ENCODE peak calls at places on chromosomes 7 and 10, in eight cellular contexts. One of them, this sample, is unnamed.

GRCh38 chr7:105429746-105430612 is 41.3 kb upstream of the SRPK2 start:
- DNase-seq in NCI-H460: peak
- DNase-seq in anterior cingulate cortex: no peak
- DNase-seq in heart right ventricle: no peak
- DNase-seq in PC-9: peak
- DNase-seq in CD8-positive, alpha-beta T cell: peak
- DNase-seq in stimulated activated naive CD8-positive, alpha-beta T cell treated with anti-CD3 and anti-CD28 coated beads, Interleukin-15, amount 100 ng/mL, for 72 hours: peak
- DNase-seq in HEK293T: no peak
- DNase-seq in this sample: peak

GRCh38 chr7:7938471-7938870 is 30.1 kb upstream of the GLCCI1 start:
- DNase-seq in CD8-positive, alpha-beta T cell: no peak
- DNase-seq in heart right ventricle: no peak
- DNase-seq in anterior cingulate cortex: no peak
- DNase-seq in NCI-H460: no peak
- DNase-seq in stimulated activated naive CD8-positive, alpha-beta T cell treated with anti-CD3 and anti-CD28 coated beads, Interleukin-15, amount 100 ng/mL, for 72 hours: no peak
- DNase-seq in HEK293T: no peak
- DNase-seq in PC-9: no peak
- DNase-seq in this sample: no peak

GRCh38 chr10:323651-324293 is 188.5 kb downstream of the ZMYND11 start:
- DNase-seq in CD8-positive, alpha-beta T cell: peak
- DNase-seq in anterior cingulate cortex: peak
- DNase-seq in stimulated activated naive CD8-positive, alpha-beta T cell treated with anti-CD3 and anti-CD28 coated beads, Interleukin-15, amount 100 ng/mL, for 72 hours: peak
- DNase-seq in heart right ventricle: peak
- DNase-seq in NCI-H460: peak
- DNase-seq in HEK293T: no peak
- DNase-seq in PC-9: peak
- DNase-seq in this sample: no peak

GRCh38 chr10:83458611-83459010 is 680.7 kb upstream of the GHITM start:
- DNase-seq in stimulated activated naive CD8-positive, alpha-beta T cell treated with anti-CD3 and anti-CD28 coated beads, Interleukin-15, amount 100 ng/mL, for 72 hours: no peak
- DNase-seq in heart right ventricle: no peak
- DNase-seq in NCI-H460: no peak
- DNase-seq in HEK293T: no peak
- DNase-seq in anterior cingulate cortex: no peak
- DNase-seq in PC-9: no peak
- DNase-seq in CD8-positive, alpha-beta T cell: no peak
- DNase-seq in this sample: no peak

GRCh38 chr10:21078410-21079329 is 181.6 kb upstream of the NEBL start:
- DNase-seq in NCI-H460: peak
- DNase-seq in PC-9: peak
- DNase-seq in heart right ventricle: peak
- DNase-seq in anterior cingulate cortex: peak
- DNase-seq in HEK293T: peak
- DNase-seq in CD8-positive, alpha-beta T cell: no peak
- DNase-seq in stimulated activated naive CD8-positive, alpha-beta T cell treated with anti-CD3 and anti-CD28 coated beads, Interleukin-15, amount 100 ng/mL, for 72 hours: no peak
- DNase-seq in this sample: peak

GRCh38 chr7:147279951-147280350 is 1163.3 kb downstream of the CNTNAP2 start:
- DNase-seq in heart right ventricle: no peak
- DNase-seq in NCI-H460: no peak
- DNase-seq in stimulated activated naive CD8-positive, alpha-beta T cell treated with anti-CD3 and anti-CD28 coated beads, Interleukin-15, amount 100 ng/mL, for 72 hours: no peak
- DNase-seq in PC-9: no peak
- DNase-seq in CD8-positive, alpha-beta T cell: no peak
- DNase-seq in anterior cingulate cortex: peak
- DNase-seq in HEK293T: no peak
- DNase-seq in this sample: peak

GRCh38 chr7:37806152-37806551 is 42.2 kb upstream of the NME8 start:
- DNase-seq in HEK293T: no peak
- DNase-seq in heart right ventricle: no peak
- DNase-seq in CD8-positive, alpha-beta T cell: no peak
- DNase-seq in anterior cingulate cortex: no peak
- DNase-seq in PC-9: no peak
- DNase-seq in NCI-H460: no peak
- DNase-seq in stimulated activated naive CD8-positive, alpha-beta T cell treated with anti-CD3 and anti-CD28 coated beads, Interleukin-15, amount 100 ng/mL, for 72 hours: no peak
- DNase-seq in this sample: no peak

GRCh38 chr10:3624367-3624766 is 160.6 kb downstream of the KLF6 start:
- DNase-seq in stimulated activated naive CD8-positive, alpha-beta T cell treated with anti-CD3 and anti-CD28 coated beads, Interleukin-15, amount 100 ng/mL, for 72 hours: no peak
- DNase-seq in anterior cingulate cortex: no peak
- DNase-seq in CD8-positive, alpha-beta T cell: no peak
- DNase-seq in NCI-H460: peak
- DNase-seq in PC-9: peak
- DNase-seq in HEK293T: no peak
- DNase-seq in heart right ventricle: no peak
- DNase-seq in this sample: no peak

GRCh38 chr10:26468291-26468690 is 30.1 kb downstream of the APBB1IP start:
- DNase-seq in HEK293T: no peak
- DNase-seq in heart right ventricle: no peak
- DNase-seq in CD8-positive, alpha-beta T cell: no peak
- DNase-seq in stimulated activated naive CD8-positive, alpha-beta T cell treated with anti-CD3 and anti-CD28 coated beads, Interleukin-15, amount 100 ng/mL, for 72 hours: no peak
- DNase-seq in anterior cingulate cortex: no peak
- DNase-seq in PC-9: no peak
- DNase-seq in NCI-H460: no peak
- DNase-seq in this sample: no peak

GRCh38 chr10:132293416-132294195 is 14.1 kb downstream of the STK32C start:
- DNase-seq in CD8-positive, alpha-beta T cell: no peak
- DNase-seq in heart right ventricle: no peak
- DNase-seq in HEK293T: no peak
- DNase-seq in anterior cingulate cortex: peak
- DNase-seq in NCI-H460: no peak
- DNase-seq in PC-9: no peak
- DNase-seq in stimulated activated naive CD8-positive, alpha-beta T cell treated with anti-CD3 and anti-CD28 coated beads, Interleukin-15, amount 100 ng/mL, for 72 hours: no peak
- DNase-seq in this sample: no peak

GRCh38 chr7:137081694-137082093 is 213.2 kb downstream of the CHRM2 start:
- DNase-seq in NCI-H460: no peak
- DNase-seq in HEK293T: no peak
- DNase-seq in CD8-positive, alpha-beta T cell: no peak
- DNase-seq in anterior cingulate cortex: no peak
- DNase-seq in heart right ventricle: peak
- DNase-seq in PC-9: no peak
- DNase-seq in stimulated activated naive CD8-positive, alpha-beta T cell treated with anti-CD3 and anti-CD28 coated beads, Interleukin-15, amount 100 ng/mL, for 72 hours: no peak
- DNase-seq in this sample: no peak

GRCh38 chr10:52004342-52004949 is 305.1 kb upstream of the CSTF2T start:
- DNase-seq in anterior cingulate cortex: no peak
- DNase-seq in heart right ventricle: no peak
- DNase-seq in NCI-H460: peak
- DNase-seq in CD8-positive, alpha-beta T cell: no peak
- DNase-seq in stimulated activated naive CD8-positive, alpha-beta T cell treated with anti-CD3 and anti-CD28 coated beads, Interleukin-15, amount 100 ng/mL, for 72 hours: no peak
- DNase-seq in HEK293T: peak
- DNase-seq in PC-9: no peak
- DNase-seq in this sample: peak

GRCh38 chr10:29343607-29344038 is 54.8 kb downstream of the LYZL1 start:
- DNase-seq in stimulated activated naive CD8-positive, alpha-beta T cell treated with anti-CD3 and anti-CD28 coated beads, Interleukin-15, amount 100 ng/mL, for 72 hours: no peak
- DNase-seq in PC-9: no peak
- DNase-seq in CD8-positive, alpha-beta T cell: no peak
- DNase-seq in anterior cingulate cortex: no peak
- DNase-seq in HEK293T: no peak
- DNase-seq in heart right ventricle: no peak
- DNase-seq in NCI-H460: no peak
- DNase-seq in this sample: no peak

GRCh38 chr10:12971001-12971788 is 30.3 kb downstream of the CCDC3 start:
- DNase-seq in HEK293T: no peak
- DNase-seq in heart right ventricle: peak
- DNase-seq in PC-9: no peak
- DNase-seq in NCI-H460: no peak
- DNase-seq in CD8-positive, alpha-beta T cell: no peak
- DNase-seq in stimulated activated naive CD8-positive, alpha-beta T cell treated with anti-CD3 and anti-CD28 coated beads, Interleukin-15, amount 100 ng/mL, for 72 hours: no peak
- DNase-seq in anterior cingulate cortex: no peak
- DNase-seq in this sample: no peak

GRCh38 chr7:40800771-40801170 is 666.0 kb downstream of the SUGCT start:
- DNase-seq in heart right ventricle: peak
- DNase-seq in NCI-H460: no peak
- DNase-seq in stimulated activated naive CD8-positive, alpha-beta T cell treated with anti-CD3 and anti-CD28 coated beads, Interleukin-15, amount 100 ng/mL, for 72 hours: no peak
- DNase-seq in CD8-positive, alpha-beta T cell: no peak
- DNase-seq in HEK293T: no peak
- DNase-seq in PC-9: no peak
- DNase-seq in anterior cingulate cortex: no peak
- DNase-seq in this sample: no peak

GRCh38 chr7:95529701-95530100 is 44.0 kb downstream of the ASB4 start:
- DNase-seq in CD8-positive, alpha-beta T cell: no peak
- DNase-seq in NCI-H460: no peak
- DNase-seq in PC-9: peak
- DNase-seq in stimulated activated naive CD8-positive, alpha-beta T cell treated with anti-CD3 and anti-CD28 coated beads, Interleukin-15, amount 100 ng/mL, for 72 hours: no peak
- DNase-seq in anterior cingulate cortex: no peak
- DNase-seq in heart right ventricle: no peak
- DNase-seq in HEK293T: no peak
- DNase-seq in this sample: peak

GRCh38 chr7:77235280-77235679 is 35.7 kb upstream of the FGL2 start:
- DNase-seq in NCI-H460: no peak
- DNase-seq in HEK293T: no peak
- DNase-seq in heart right ventricle: no peak
- DNase-seq in PC-9: no peak
- DNase-seq in stimulated activated naive CD8-positive, alpha-beta T cell treated with anti-CD3 and anti-CD28 coated beads, Interleukin-15, amount 100 ng/mL, for 72 hours: no peak
- DNase-seq in CD8-positive, alpha-beta T cell: no peak
- DNase-seq in anterior cingulate cortex: no peak
- DNase-seq in this sample: no peak